ENCODE peak calls at places on chromosome 22, in seven cellular contexts. One of them, this sample, is unnamed. For H3K4me1 and H3K9me3, the result is how much of the 10 kb centered on the place peaks cover.

GRCh38 chr22:41638124-41638523 is 17.0 kb downstream of the XRCC6 start:
- DNase-seq in mesenchymal stem cell: no peak
- DNase-seq in endodermal cell: no peak
- DNase-seq in cardiac muscle cell: no peak
- DNase-seq in mucosa of descending colon: no peak
- DNase-seq in GM12878: no peak
- DNase-seq in tibial nerve: no peak
- DNase-seq in this sample: no peak

GRCh38 chr22:29074276-29074625 is 1.4 kb downstream of the KREMEN1 start:
- DNase-seq in tibial nerve: no peak
- DNase-seq in endodermal cell: no peak
- DNase-seq in mucosa of descending colon: no peak
- DNase-seq in GM12878: no peak
- DNase-seq in cardiac muscle cell: no peak
- DNase-seq in mesenchymal stem cell: no peak
- DNase-seq in this sample: no peak

GRCh38 chr22:41834005-41834975 is 1.4 kb downstream of the SREBF2 start:
- DNase-seq in GM12878: no peak
- DNase-seq in cardiac muscle cell: no peak
- DNase-seq in endodermal cell: no peak
- DNase-seq in tibial nerve: no peak
- DNase-seq in mesenchymal stem cell: no peak
- DNase-seq in mucosa of descending colon: no peak
- DNase-seq in this sample: no peak

GRCh38 chr22:26656896-26657851 is at the start of gene MIAT:
- DNase-seq in mesenchymal stem cell: no peak
- DNase-seq in GM12878: no peak
- DNase-seq in endodermal cell: peak
- DNase-seq in mucosa of descending colon: peak
- DNase-seq in tibial nerve: no peak
- DNase-seq in cardiac muscle cell: no peak
- DNase-seq in this sample: peak

GRCh38 chr22:47165998-47166397 is 403.5 kb downstream of the TBC1D22A start:
- DNase-seq in GM12878: no peak
- DNase-seq in tibial nerve: no peak
- DNase-seq in mesenchymal stem cell: no peak
- DNase-seq in endodermal cell: peak
- DNase-seq in cardiac muscle cell: no peak
- DNase-seq in mucosa of descending colon: no peak
- DNase-seq in this sample: no peak

GRCh38 chr22:42972592-42973535 is 42.1 kb downstream of the PACSIN2 start:
- DNase-seq in cardiac muscle cell: no peak
- DNase-seq in tibial nerve: no peak
- DNase-seq in endodermal cell: no peak
- DNase-seq in GM12878: no peak
- DNase-seq in mucosa of descending colon: no peak
- DNase-seq in mesenchymal stem cell: peak
- DNase-seq in this sample: no peak

GRCh38 chr22:37911697-37912096 is 5.6 kb downstream of the MICALL1 start:
- DNase-seq in mesenchymal stem cell: no peak
- DNase-seq in mucosa of descending colon: no peak
- DNase-seq in GM12878: no peak
- DNase-seq in tibial nerve: no peak
- DNase-seq in endodermal cell: peak
- DNase-seq in cardiac muscle cell: no peak
- DNase-seq in this sample: no peak

GRCh38 chr22:17368727-17369552 is at the start of gene CECR2:
- DNase-seq in mesenchymal stem cell: peak
- DNase-seq in tibial nerve: peak
- DNase-seq in mucosa of descending colon: no peak
- DNase-seq in cardiac muscle cell: peak
- DNase-seq in GM12878: peak
- DNase-seq in endodermal cell: peak
- DNase-seq in this sample: peak

GRCh38 chr22:38051900-38052862 is 5.0 kb upstream of the PICK1 start:
- DNase-seq in cardiac muscle cell: peak
- DNase-seq in GM12878: peak
- DNase-seq in endodermal cell: peak
- DNase-seq in mesenchymal stem cell: peak
- DNase-seq in tibial nerve: peak
- DNase-seq in mucosa of descending colon: peak
- DNase-seq in this sample: peak

GRCh38 chr22:44620129-44620840 is 81.7 kb upstream of the PRR5 start:
- DNase-seq in cardiac muscle cell: peak
- DNase-seq in GM12878: no peak
- DNase-seq in mesenchymal stem cell: peak
- DNase-seq in mucosa of descending colon: peak
- DNase-seq in endodermal cell: peak
- DNase-seq in tibial nerve: peak
- DNase-seq in this sample: peak

GRCh38 chr22:39868741-39869140 is 24.8 kb downstream of the ENTHD1 start:
- DNase-seq in cardiac muscle cell: no peak
- DNase-seq in tibial nerve: no peak
- DNase-seq in GM12878: peak
- DNase-seq in mesenchymal stem cell: no peak
- DNase-seq in mucosa of descending colon: no peak
- DNase-seq in endodermal cell: no peak
- DNase-seq in this sample: no peak
- H3K4me1 ChIP-seq in cardiac muscle cell: under half
- H3K4me1 ChIP-seq in tibial nerve: under half
- H3K4me1 ChIP-seq in GM12878: under half
- H3K4me1 ChIP-seq in mesenchymal stem cell: under half
- H3K4me1 ChIP-seq in mucosa of descending colon: under half
- H3K4me1 ChIP-seq in endodermal cell: under half
- H3K4me1 ChIP-seq in this sample: under half

GRCh38 chr22:36768141-36768540 is 7.8 kb downstream of the IFT27 start:
- DNase-seq in cardiac muscle cell: no peak
- DNase-seq in tibial nerve: no peak
- DNase-seq in mesenchymal stem cell: no peak
- DNase-seq in mucosa of descending colon: no peak
- DNase-seq in endodermal cell: peak
- DNase-seq in GM12878: no peak
- DNase-seq in this sample: no peak
- H3K9me3 ChIP-seq in cardiac muscle cell: under half
- H3K9me3 ChIP-seq in tibial nerve: under half
- H3K9me3 ChIP-seq in mesenchymal stem cell: under half
- H3K9me3 ChIP-seq in mucosa of descending colon: under half
- H3K9me3 ChIP-seq in endodermal cell: under half
- H3K9me3 ChIP-seq in GM12878: under half
- H3K9me3 ChIP-seq in this sample: under half

DNA sequence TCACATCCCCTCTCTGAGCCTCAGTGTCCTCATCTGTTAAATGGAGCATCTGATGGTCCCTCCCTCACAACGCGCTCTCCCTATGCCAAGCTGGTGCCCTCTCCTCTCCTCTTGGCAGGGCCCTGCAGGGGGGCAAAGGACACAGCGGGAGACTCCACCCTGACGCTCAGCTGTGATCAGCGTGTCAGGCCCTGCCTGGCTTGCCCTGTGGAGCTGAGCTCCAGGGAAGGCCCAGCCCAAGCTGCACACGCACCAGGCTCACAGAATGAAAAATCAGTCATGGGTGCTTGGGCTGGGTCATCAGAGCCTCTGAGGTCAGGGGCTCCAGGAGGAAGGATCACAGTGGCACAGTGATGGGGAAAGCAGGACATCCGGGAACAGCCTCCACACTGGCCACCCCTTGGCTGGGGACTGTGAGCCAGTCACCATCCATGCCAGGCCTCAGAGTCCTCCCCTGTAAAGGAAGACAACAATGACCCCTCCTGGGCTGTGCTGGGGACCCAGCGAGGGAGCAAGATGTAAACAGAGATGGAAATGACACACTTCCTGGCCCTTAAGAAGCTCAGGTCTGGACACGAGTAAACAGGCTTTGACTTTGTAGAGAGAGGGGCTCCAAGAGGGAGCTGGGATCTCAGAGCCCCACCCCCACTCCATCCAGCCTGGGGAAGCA is 36.6 kb downstream of the RPL3 start:
- DNase-seq in cardiac muscle cell: no peak
- DNase-seq in tibial nerve: no peak
- DNase-seq in GM12878: no peak
- DNase-seq in mucosa of descending colon: no peak
- DNase-seq in mesenchymal stem cell: peak
- DNase-seq in endodermal cell: peak
- DNase-seq in this sample: no peak
- H3K4me1 ChIP-seq in cardiac muscle cell: under half
- H3K4me1 ChIP-seq in tibial nerve: under half
- H3K4me1 ChIP-seq in GM12878: under half
- H3K4me1 ChIP-seq in mucosa of descending colon: under half
- H3K4me1 ChIP-seq in mesenchymal stem cell: under half
- H3K4me1 ChIP-seq in endodermal cell: under half
- H3K4me1 ChIP-seq in this sample: under half

DNA sequence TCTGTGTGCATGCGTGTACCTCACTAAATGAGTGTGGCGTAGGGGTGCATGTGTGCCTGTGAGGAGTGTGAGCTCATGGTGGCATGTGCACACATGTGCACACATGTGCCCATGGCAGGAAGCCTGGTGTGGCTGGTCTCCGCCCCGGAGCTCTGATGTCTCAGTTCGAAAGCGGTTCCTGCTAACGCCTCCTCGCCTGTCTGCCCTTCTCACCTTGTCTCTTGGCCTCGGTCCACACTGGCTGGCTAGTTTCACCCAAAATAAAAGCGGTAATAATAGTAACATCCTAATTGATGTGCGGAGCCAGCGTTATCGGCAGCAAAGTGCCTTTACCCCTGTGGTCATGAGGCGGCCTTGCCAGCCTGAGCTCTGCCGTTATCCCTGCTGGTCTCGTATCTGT is 1190.4 kb downstream of the BRD1 start:
- DNase-seq in mesenchymal stem cell: no peak
- DNase-seq in tibial nerve: no peak
- DNase-seq in GM12878: no peak
- DNase-seq in cardiac muscle cell: no peak
- DNase-seq in endodermal cell: no peak
- DNase-seq in mucosa of descending colon: no peak
- DNase-seq in this sample: no peak
- H3K9me3 ChIP-seq in mesenchymal stem cell: under half
- H3K9me3 ChIP-seq in tibial nerve: under half
- H3K9me3 ChIP-seq in GM12878: under half
- H3K9me3 ChIP-seq in cardiac muscle cell: under half
- H3K9me3 ChIP-seq in endodermal cell: under half
- H3K9me3 ChIP-seq in mucosa of descending colon: under half
- H3K9me3 ChIP-seq in this sample: under half

DNA sequence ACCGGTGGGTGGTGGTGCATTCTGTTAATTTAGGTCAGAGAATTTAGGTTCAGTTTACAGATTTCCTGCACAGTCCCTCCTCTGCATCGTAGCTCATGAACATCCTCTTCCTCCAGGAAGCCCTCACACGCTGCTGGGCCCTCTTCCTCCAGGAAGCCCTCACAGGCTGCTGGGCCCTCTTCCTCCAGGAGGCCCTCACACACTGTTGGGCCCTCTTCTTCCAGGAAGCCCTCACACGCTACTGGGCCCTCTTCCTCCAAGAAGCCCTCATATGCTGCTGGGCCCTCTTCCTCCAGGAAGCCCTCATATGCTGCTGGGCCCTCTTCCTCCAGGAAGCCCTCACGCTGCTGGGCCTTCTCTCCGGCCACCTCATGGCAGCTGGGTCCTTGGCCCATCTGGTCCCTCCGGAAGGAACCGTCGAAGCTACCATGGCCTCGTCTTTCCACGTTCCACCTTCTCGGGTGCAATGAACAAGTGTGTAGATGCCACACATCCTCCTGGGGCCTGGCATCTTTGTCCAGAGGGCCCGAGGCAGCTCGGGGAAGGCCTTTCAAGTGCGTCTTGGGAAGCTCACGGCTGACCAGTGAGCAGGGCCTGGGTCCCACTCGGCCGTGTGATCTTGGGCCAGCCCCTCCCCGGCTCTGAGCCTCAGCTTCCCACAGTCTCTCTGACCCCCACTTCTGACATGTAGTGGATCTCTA is 58.9 kb upstream of the PPARA start:
- DNase-seq in mesenchymal stem cell: no peak
- DNase-seq in tibial nerve: no peak
- DNase-seq in endodermal cell: no peak
- DNase-seq in GM12878: no peak
- DNase-seq in cardiac muscle cell: no peak
- DNase-seq in mucosa of descending colon: peak
- DNase-seq in this sample: no peak
- H3K4me1 ChIP-seq in mesenchymal stem cell: under half
- H3K4me1 ChIP-seq in tibial nerve: half or more
- H3K4me1 ChIP-seq in endodermal cell: under half
- H3K4me1 ChIP-seq in GM12878: under half
- H3K4me1 ChIP-seq in cardiac muscle cell: under half
- H3K4me1 ChIP-seq in mucosa of descending colon: under half
- H3K4me1 ChIP-seq in this sample: under half

DNA sequence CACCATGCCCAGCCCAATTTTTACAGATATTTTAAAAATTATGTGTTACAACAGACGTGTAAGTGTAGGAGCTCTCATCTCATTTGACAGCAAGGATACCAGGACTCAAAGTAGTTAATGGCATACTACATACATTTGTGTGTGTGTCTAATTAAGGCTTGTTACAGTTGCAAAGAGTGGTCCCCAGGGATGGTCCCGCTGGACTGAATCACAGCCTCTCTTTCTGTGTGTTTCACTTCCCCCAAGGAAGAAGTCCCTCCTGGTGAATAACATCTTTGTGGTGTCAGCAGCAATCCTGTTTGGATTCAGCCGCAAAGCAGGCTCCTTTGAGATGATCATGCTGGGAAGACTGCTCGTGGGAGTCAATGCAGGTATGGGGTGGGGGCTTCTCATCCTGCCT is 17.2 kb downstream of the SLC2A11 start:
- DNase-seq in mesenchymal stem cell: no peak
- DNase-seq in tibial nerve: no peak
- DNase-seq in mucosa of descending colon: no peak
- DNase-seq in endodermal cell: no peak
- DNase-seq in GM12878: no peak
- DNase-seq in cardiac muscle cell: no peak
- DNase-seq in this sample: no peak
- H3K9me3 ChIP-seq in mesenchymal stem cell: under half
- H3K9me3 ChIP-seq in tibial nerve: under half
- H3K9me3 ChIP-seq in mucosa of descending colon: under half
- H3K9me3 ChIP-seq in endodermal cell: under half
- H3K9me3 ChIP-seq in GM12878: under half
- H3K9me3 ChIP-seq in cardiac muscle cell: under half
- H3K9me3 ChIP-seq in this sample: under half

GRCh38 chr22:21778705-21779363 is 43.2 kb upstream of the YPEL1 start:
- DNase-seq in tibial nerve: no peak
- DNase-seq in endodermal cell: no peak
- DNase-seq in cardiac muscle cell: no peak
- DNase-seq in GM12878: no peak
- DNase-seq in mucosa of descending colon: no peak
- DNase-seq in mesenchymal stem cell: peak
- DNase-seq in this sample: no peak
- H3K4me1 ChIP-seq in tibial nerve: under half
- H3K4me1 ChIP-seq in endodermal cell: under half
- H3K4me1 ChIP-seq in cardiac muscle cell: under half
- H3K4me1 ChIP-seq in GM12878: under half
- H3K4me1 ChIP-seq in mucosa of descending colon: under half
- H3K4me1 ChIP-seq in mesenchymal stem cell: under half
- H3K4me1 ChIP-seq in this sample: under half

This sample was measured in thyroid gland.